ENCODE peak calls at places on chromosomes 2 and 18, in five cellular contexts. U, D, E, G and H are unnamed samples.

GRCh38 chr2:64474200-64474630 is 20.3 kb downstream of the LGALSL start:
- DNase-seq in E (no peak), D (no peak), G (no peak), U (no peak), H (no peak)

GRCh38 chr2:170462433-170463205 is 252.5 kb upstream of the SP5 start:
- DNase-seq in U (peak), D (no peak), G (no peak), E (no peak), H (no peak)

GRCh38 chr2:201696151-201696659 is 2.2 kb downstream of the MPP4 start:
- DNase-seq in D (no peak), G (no peak), U (no peak), E (no peak), H (no peak)

GRCh38 chr2:25041928-25042320 is at the start of gene EFR3B:
- DNase-seq in E (peak), G (peak), U (peak), D (peak), H (peak)

GRCh38 chr2:128608911-128609880 is 290.5 kb upstream of the HS6ST1 start:
- DNase-seq in U (no peak), D (no peak), G (no peak), E (no peak), H (no peak)

GRCh38 chr18:35387367-35387685 is 10.2 kb upstream of the ZNF396 start:
- DNase-seq in G (no peak), D (no peak), U (no peak), E (no peak), H (no peak)

GRCh38 chr2:106282816-106283215 is 88.7 kb upstream of the UXS1 start:
- DNase-seq in D (no peak), U (no peak), E (no peak), G (peak), H (no peak)

GRCh38 chr2:164976301-164976700 is 21.0 kb upstream of the SLC38A11 start:
- DNase-seq in D (no peak), E (no peak), G (no peak), U (no peak), H (no peak)

GRCh38 chr2:67798536-67799160 is 264.2 kb downstream of the C1D start:
- DNase-seq in E (no peak), G (no peak), D (no peak), U (no peak), H (no peak)

GRCh38 chr2:152098033-152098797 is 629 bp downstream of the CACNB4 start:
- DNase-seq in U (no peak), G (no peak), E (peak), D (peak), H (peak)

GRCh38 chr2:106159867-106160785 is 34.0 kb downstream of the UXS1 start:
- DNase-seq in E (no peak), D (no peak), G (no peak), U (no peak), H (no peak)

GRCh38 chr2:68537872-68538271 is 70.5 kb downstream of the APLF start:
- DNase-seq in G (no peak), U (no peak), D (no peak), E (no peak), H (no peak)

GRCh38 chr2:213221962-213222361 is 62.3 kb upstream of the SPAG16 start:
- DNase-seq in E (no peak), G (no peak), D (no peak), U (no peak), H (no peak)

GRCh38 chr2:117470311-117471095 is 344.0 kb upstream of the DDX18 start:
- DNase-seq in G (peak), E (peak), D (peak), U (peak), H (no peak)

GRCh38 chr2:125330133-125330532 is 1305.0 kb downstream of the CNTNAP5 start:
- DNase-seq in E (no peak), G (no peak), U (no peak), D (no peak), H (no peak)

GRCh38 chr2:197838036-197838435 is 33.6 kb downstream of the PLCL1 start:
- DNase-seq in G (no peak), U (no peak), E (no peak), D (peak), H (peak)

GRCh38 chr2:207135801-207136457 is 29.8 kb downstream of the KLF7 start:
- DNase-seq in U (no peak), D (no peak), G (no peak), E (no peak), H (no peak)

GRCh38 chr2:71583876-71584275 is 130.5 kb downstream of the DYSF start:
- DNase-seq in U (no peak), E (no peak), D (no peak), G (no peak), H (no peak)

GRCh38 chr2:236628981-236629605 is 59.5 kb downstream of the ACKR3 start:
- DNase-seq in E (no peak), G (no peak), U (no peak), D (no peak), H (no peak)

GRCh38 chr2:216222650-216223352 is 113.7 kb downstream of the XRCC5 start:
- DNase-seq in U (no peak), D (no peak), E (no peak), G (no peak), H (no peak)

GRCh38 chr2:177641321-177641720 is 248.7 kb downstream of the AGPS start:
- DNase-seq in G (no peak), D (no peak), E (no peak), U (no peak), H (no peak)

GRCh38 chr18:72041313-72042032 is 502.7 kb downstream of the CBLN2 start:
- DNase-seq in U (no peak), G (no peak), E (no peak), D (no peak), H (no peak)

GRCh38 chr2:128311755-128312341 is 6.8 kb downstream of the HS6ST1 start:
- DNase-seq in E (peak), G (no peak), D (no peak), U (no peak), H (peak)

DNA sequence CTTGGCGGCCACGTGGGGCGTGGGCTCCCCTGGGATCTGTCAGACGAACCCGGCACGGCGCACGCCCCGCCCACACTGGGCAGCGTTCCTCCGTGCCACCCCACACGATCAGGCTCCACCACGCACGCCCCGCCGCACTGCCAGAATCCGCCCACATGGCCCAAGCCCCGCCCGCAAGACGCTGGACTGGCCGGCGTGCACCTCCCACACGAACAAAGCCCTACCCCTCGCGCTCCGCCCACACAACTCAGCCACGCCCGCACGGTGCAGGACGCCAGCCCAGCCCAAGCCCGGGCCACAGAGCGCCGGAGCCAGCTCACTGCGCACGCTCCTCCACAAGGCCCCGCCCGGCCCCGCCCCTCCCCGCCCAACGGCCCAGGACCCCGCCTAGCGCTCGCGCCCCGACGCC is 555 bp downstream of the TMEM18 start:
- DNase-seq in E (no peak), D (peak), G (peak), U (peak), H (peak)
- TF ChIP-seq POLR2AphosphoS5 in E (no peak), D (no peak), G (no peak), U (no peak), H (no peak)

DNA sequence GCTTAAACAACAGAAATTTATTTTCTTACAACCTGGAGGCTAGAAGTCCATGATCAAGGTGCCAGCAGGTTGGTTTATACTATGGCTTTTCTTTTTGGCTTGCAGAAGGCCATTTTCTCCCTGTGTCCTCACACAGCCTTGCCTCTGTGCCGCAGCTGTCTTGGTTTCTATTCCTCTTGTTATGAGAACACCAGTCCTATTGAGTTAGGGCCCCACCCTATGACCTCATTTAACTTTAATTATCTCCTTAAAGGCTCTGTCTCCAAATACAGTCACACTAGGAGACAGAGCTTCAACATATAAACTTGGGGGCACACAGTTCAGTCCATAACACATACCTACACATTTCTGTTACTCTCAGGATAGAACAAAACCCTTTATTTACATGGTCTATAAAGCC is 17.3 kb upstream of the RHOB start:
- DNase-seq in G (no peak), E (no peak), U (no peak), D (no peak), H (no peak)
- TF ChIP-seq TAF1 in G (no peak), E (no peak), U (no peak), D (no peak), H (no peak)

GRCh38 chr2:14866953-14867352 is 234.4 kb downstream of the LRATD1 start:
- DNase-seq in U (no peak), E (no peak), G (no peak), D (no peak), H (no peak)

GRCh38 chr2:14867853-14868252 is 235.3 kb downstream of the LRATD1 start:
- DNase-seq in E (no peak), D (no peak), U (no peak), G (no peak), H (no peak)

GRCh38 chr2:14872779-14873325 is 240.3 kb downstream of the LRATD1 start:
- DNase-seq in U (no peak), G (no peak), E (no peak), D (no peak), H (no peak)
- TF ChIP-seq POLR2A in U (no peak), G (no peak), E (no peak), D (no peak), H (no peak)

GRCh38 chr2:22189893-22190292 is 1066.1 kb downstream of the TDRD15 start:
- DNase-seq in G (no peak), D (no peak), E (no peak), U (no peak), H (no peak)
- TF ChIP-seq POLR2AphosphoS5 in G (no peak), D (no peak), E (no peak), U (no peak), H (no peak)

GRCh38 chr2:174963437-174964400 is 41.5 kb downstream of the CHN1 start:
- DNase-seq in U (no peak), D (no peak), G (no peak), E (no peak), H (no peak)

GRCh38 chr2:174965992-174966789 is 39.0 kb downstream of the CHN1 start:
- DNase-seq in E (no peak), D (no peak), G (no peak), U (no peak), H (no peak)

GRCh38 chr2:174965551-174965950 is 39.6 kb downstream of the CHN1 start:
- DNase-seq in E (no peak), D (no peak), U (no peak), G (no peak), H (no peak)

GRCh38 chr2:174967086-174967485 is 38.1 kb downstream of the CHN1 start:
- DNase-seq in E (no peak), D (no peak), U (no peak), G (no peak), H (no peak)

DNA sequence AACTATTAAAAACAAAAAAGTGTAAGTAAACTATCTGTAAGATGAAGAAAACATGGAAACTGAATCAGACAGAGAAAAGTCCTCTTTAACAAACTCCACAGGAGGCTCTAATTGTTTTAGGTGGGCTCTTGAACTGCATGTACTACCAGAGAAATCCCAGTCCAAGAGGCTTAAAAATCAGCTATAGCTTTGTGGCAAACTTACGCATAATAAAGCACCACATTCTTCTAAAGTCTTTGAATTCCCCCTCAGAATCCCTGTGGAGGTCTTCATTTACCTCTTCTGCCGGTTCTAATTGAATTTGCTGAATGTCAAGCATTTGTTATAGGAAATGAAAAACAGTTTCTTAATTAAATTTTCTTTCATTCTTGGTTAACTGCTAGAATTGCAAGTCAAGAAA is 40.8 kb downstream of the CHN1 start:
- DNase-seq in D (no peak), U (no peak), E (no peak), G (no peak), H (no peak)
- TF ChIP-seq TAF1 in D (no peak), U (no peak), E (no peak), G (no peak), H (no peak)

GRCh38 chr18:48781041-48781989 is 169.4 kb downstream of the SMAD7 start:
- DNase-seq in D (no peak), G (peak), E (no peak), U (peak), H (no peak)
- TF ChIP-seq POLR2A in D (no peak), G (peak), E (no peak), U (no peak), H (no peak)

DNA sequence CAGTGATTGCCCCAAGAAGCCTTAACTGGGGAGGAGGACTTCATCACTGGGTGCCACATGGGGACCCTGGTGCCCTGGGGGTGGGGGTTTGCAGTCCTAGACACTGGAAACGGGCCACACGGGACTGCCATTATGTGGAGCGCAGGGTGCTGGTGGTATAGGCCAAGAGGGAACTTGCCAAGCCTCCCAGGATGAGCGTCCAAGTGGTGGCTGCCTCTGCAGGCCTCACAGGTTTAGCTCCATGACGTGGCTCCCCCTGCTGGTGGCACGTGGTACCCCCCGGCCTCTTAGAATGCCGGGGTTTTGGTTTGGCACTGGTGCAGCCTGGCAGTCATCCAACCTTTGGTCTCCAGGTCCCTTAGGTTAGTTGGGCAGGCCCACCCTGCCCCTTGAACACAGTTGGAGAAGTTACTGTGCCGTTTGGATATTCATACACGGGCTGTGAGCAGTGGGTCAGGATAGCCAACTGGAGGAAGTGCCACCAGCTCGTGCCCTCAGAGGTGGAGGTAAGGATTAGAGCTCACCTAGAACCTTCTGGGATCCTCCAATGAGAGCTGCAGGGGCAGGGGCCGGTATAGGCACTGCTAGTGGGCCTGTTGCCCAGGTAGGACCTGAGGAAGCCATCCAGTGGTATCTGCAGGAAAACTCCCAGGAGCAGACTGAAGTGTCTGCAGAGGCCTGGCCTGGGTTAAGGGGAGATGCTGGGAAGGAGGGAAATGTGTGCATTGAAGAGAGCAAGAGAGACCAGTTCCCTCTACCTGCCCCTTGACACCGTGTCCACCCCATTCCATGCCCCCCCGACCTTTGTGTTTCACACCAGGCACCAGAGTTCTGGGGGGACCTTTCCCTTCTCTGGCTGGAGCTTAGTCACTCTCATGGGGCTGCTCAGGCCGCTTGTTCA is 5.7 kb downstream of the PTMA start:
- DNase-seq in U (peak), E (peak), D (peak), G (peak), H (no peak)
- TF ChIP-seq POLR2AphosphoS5 in U (peak), E (peak), D (peak), G (peak), H (peak)

DNA sequence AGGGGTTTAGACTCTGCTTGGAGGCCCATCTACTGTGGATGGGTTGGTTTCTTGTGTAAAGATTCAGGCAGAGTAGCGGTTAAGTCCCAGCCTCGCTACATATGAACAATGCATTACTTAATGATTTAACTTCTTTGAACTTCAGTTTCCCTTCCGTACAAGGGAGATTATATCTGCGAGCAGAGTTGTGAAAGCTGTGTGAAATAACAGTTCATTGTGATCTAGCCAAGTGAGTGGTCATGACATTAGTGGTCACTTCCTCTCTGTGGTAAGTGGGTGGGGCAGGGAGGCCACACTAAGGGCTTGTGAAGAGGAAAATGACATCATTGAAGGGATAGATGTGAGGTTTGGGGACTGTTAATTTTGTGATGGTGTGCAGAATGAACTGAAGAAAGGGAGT is 14.1 kb upstream of the MEX3C start:
- DNase-seq in G (peak), U (no peak), D (no peak), E (no peak), H (no peak)
- TF ChIP-seq TAF1 in G (no peak), U (no peak), D (no peak), E (no peak), H (no peak)

DNA sequence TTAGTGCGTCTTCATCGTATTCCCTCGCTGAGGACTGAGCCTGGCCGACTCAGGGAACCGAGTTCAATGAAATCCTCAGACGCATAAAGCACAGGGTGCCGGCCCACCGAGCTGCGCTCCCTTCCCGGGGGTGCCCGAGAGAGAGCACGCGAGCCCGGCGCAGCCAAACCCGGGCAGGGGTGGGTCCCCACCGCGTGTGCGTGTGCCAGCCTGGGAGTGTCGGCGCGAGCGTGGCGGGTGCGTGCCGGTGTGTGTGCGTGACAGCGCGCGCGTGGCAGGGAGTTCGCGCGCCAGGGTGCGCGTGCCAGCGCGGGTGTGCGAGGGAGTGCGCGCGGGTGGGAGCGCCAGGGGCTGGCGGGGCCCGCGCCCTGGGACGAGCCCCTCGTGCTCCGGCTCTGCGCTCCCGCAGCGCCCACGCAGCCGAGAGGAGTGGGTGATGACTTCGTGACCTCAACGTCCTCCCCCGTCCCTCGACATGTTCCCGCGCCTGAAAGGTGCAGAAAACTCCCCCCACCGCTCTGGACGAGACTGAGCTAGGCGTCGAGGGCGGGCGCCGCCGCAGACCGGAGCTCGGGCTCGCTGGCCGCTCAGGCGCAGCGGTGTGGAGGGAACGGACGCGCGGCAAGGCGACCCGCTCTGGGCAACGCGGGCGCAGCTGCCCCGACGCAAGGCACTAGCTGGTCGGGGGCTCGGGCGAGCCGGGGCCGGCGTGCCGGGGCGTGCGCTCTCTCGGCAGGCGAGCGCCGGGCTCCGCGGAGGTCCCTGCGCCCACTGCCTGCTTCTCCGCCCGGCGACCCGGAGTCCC is 583.0 kb downstream of the ZEB2 start:
- DNase-seq in D (peak), E (peak), U (no peak), G (no peak), H (peak)
- TF ChIP-seq POLR2A in D (no peak), E (peak), U (no peak), G (no peak), H (no peak)

GRCh38 chr2:16105664-16106281 is 165.4 kb downstream of the MYCN start:
- DNase-seq in G (no peak), E (peak), D (no peak), U (no peak), H (no peak)
- TF ChIP-seq POLR2AphosphoS5 in G (no peak), E (no peak), D (no peak), U (no peak), H (no peak)